ENCODE peak calls at places on chromosome X, in five cellular contexts. L is GM06990, O is choroid plexus epithelial cell, B is BE2C, Z is left lung. S is an unnamed sample.

GRCh38 chrX:105150557-105150956 is 69.9 kb downstream of the TEX13A start:
- DNase-seq in L (no peak), O (no peak), B (no peak), Z (no peak), S (no peak)

GRCh38 chrX:69951756-69952155 is 98.0 kb downstream of the AWAT2 start:
- DNase-seq in L (no peak), O (peak), B (no peak), Z (no peak), S (no peak)

GRCh38 chrX:57930051-57930450 is 19.8 kb upstream of the ZXDA start:
- DNase-seq in L (no peak), O (no peak), B (no peak), Z (no peak), S (no peak)

GRCh38 chrX:106862972-106863688 is 40.0 kb downstream of the RIPPLY1 start:
- DNase-seq in L (peak), O (peak), B (peak), Z (no peak), S (peak)

GRCh38 chrX:128020701-128021100 is 31.5 kb downstream of the ACTRT1 start:
- DNase-seq in L (no peak), O (peak), B (no peak), Z (no peak), S (no peak)

GRCh38 chrX:95063554-95063953 is 1389.5 kb downstream of the FAM133A start:
- DNase-seq in L (no peak), O (peak), B (no peak), Z (no peak), S (no peak)

GRCh38 chrX:8042304-8042703 is 115.1 kb upstream of the PNPLA4 start:
- DNase-seq in L (no peak), O (peak), B (no peak), Z (no peak), S (no peak)

GRCh38 chrX:151790421-151791160 is 56.0 kb downstream of the CNGA2 start:
- DNase-seq in L (no peak), O (peak), B (no peak), Z (no peak), S (no peak)

GRCh38 chrX:39808471-39808917 is 289.3 kb downstream of the BCOR start:
- DNase-seq in L (no peak), O (peak), B (peak), Z (no peak), S (no peak)

GRCh38 chrX:149145845-149146285 is 359.2 kb downstream of the IDS start:
- DNase-seq in L (no peak), O (no peak), B (no peak), Z (no peak), S (no peak)

GRCh38 chrX:149493567-149494562 is 11.2 kb downstream of the IDS start:
- DNase-seq in L (no peak), O (no peak), B (no peak), Z (peak), S (no peak)

GRCh38 chrX:64338296-64338695 is 57.0 kb downstream of the MTMR8 start:
- DNase-seq in L (no peak), O (no peak), B (no peak), Z (no peak), S (no peak)

GRCh38 chrX:111086521-111087127 is 9.4 kb upstream of the PAK3 start:
- DNase-seq in L (no peak), O (no peak), B (no peak), Z (no peak), S (no peak)

GRCh38 chrX:107025538-107025937 is 25.5 kb upstream of the MORC4 start:
- DNase-seq in L (peak), O (peak), B (no peak), Z (no peak), S (peak)

GRCh38 chrX:10900585-10901289 is 210.4 kb upstream of the HCCS start:
- DNase-seq in L (no peak), O (peak), B (no peak), Z (no peak), S (no peak)
- TF ChIP-seq CTCF in L (no peak), O (no peak), B (no peak), Z (no peak), S (no peak)

DNA sequence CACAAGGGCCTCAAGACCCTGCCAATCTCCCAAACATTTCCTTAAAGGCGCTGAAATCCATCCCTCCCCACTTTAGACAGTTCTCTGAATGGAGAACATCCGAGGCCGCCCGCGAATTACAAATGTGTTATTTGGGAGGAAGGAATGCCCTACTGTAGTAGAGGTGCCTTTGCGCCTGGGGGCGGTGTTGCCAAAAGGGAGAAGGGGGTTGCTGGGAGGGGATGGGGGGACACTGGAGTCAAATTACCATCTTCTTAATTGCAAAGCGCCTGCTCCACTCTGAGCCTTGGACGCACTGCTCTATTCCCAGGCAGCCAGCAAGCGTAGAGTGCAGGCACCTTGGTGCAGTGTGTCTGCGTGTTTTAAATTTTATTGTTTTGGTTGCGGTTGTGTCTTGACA is 2.7 kb downstream of the TMEM255A start:
- DNase-seq in L (no peak), O (no peak), B (no peak), Z (no peak), S (no peak)
- TF ChIP-seq CTCF in L (no peak), O (peak), B (no peak), Z (no peak), S (no peak)

DNA sequence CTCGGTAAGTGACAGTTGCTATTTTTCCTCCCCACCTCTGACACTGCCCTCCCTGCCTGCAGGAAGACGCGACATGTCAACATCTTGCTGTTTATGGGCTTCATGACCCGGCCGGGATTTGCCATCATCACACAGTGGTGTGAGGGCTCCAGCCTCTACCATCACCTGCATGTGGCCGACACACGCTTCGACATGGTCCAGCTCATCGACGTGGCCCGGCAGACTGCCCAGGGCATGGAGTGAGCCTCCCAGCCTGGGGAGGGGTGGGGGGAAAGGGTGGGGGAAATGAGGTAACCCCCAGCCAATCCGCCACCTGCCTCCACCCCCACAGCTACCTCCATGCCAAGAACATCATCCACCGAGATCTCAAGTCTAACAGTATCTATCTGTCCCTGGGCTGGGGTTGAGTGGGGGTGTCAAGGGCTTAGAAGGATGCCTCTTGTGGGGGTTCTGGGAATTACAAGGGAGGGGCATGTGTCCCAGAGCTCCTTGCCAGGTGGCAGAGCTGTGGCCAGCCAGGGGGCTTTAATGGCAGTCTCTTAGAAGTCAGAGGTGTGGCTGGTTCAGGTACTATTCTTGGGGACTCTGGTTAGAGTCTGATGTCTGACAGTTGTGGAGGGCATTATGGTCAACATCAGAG is 7.8 kb downstream of the ARAF start:
- DNase-seq in L (no peak), O (no peak), B (peak), Z (no peak), S (peak)
- TF ChIP-seq CTCF in L (peak), O (peak), B (peak), Z (peak), S (peak)

GRCh38 chrX:10259716-10260115 is 102.9 kb downstream of the CLCN4 start:
- DNase-seq in L (no peak), O (peak), B (no peak), Z (no peak), S (no peak)

DNA sequence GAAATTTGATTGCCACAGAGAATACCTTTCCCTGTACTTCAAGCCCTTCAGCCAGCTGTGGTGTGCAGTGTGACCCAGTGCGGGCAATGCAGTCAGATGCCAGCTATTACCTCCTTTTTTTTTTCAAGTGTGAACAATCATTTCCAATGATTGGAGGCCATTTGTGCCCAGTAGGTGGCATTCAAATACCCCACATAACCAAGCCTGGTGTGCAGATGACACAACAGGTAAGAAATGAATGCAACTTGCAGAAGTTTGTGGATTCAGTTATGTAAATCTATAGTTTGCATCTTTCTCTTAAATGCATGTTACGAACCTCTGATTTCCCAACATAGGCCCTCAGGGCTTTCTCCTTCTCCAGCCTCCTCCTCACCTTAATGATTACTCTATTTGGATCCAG is 98.0 kb downstream of the CLCN4 start:
- DNase-seq in L (no peak), O (peak), B (peak), Z (no peak), S (no peak)
- TF ChIP-seq CTCF in L (no peak), O (peak), B (peak), Z (no peak), S (no peak)